ENCODE peak calls at places on chromosomes 6 and 20, in five cellular contexts. W is GM23338, I is IMR-90, Q is sigmoid colon, O is lower lobe of right lung. U is an unnamed sample.

GRCh38 chr20:62898970-62899632 is 27.2 kb downstream of the DIDO1 start:
- DNase-seq in W (no peak), I (no peak), Q (no peak), O (peak), U (no peak)

GRCh38 chr20:600736-601135 is 9.4 kb downstream of the TCF15 start:
- DNase-seq in W (no peak), I (no peak), Q (no peak), O (no peak), U (no peak)

GRCh38 chr6:55886185-55886836 is 10.9 kb upstream of the BMP5 start:
- DNase-seq in W (peak), I (peak), Q (no peak), O (no peak), U (no peak)

GRCh38 chr20:47857142-47857993 is 72.1 kb upstream of the SULF2 start:
- DNase-seq in W (no peak), I (no peak), Q (peak), O (no peak), U (no peak)

GRCh38 chr20:51382986-51383821 is 159.3 kb downstream of the NFATC2 start:
- DNase-seq in W (no peak), I (no peak), Q (peak), O (no peak), U (no peak)

GRCh38 chr20:10492065-10492464 is 57.0 kb downstream of the SLX4IP start:
- DNase-seq in W (no peak), I (peak), Q (no peak), O (no peak), U (peak)

GRCh38 chr6:161949531-161949930 is 675.7 kb upstream of the AGPAT4 start:
- DNase-seq in W (no peak), I (no peak), Q (no peak), O (no peak), U (peak)

GRCh38 chr20:41734506-41734945 is 116.3 kb upstream of the CHD6 start:
- DNase-seq in W (peak), I (peak), Q (no peak), O (peak), U (peak)

GRCh38 chr6:3882865-3883264 is 33.7 kb downstream of the FAM50B start:
- DNase-seq in W (no peak), I (peak), Q (no peak), O (no peak), U (no peak)

GRCh38 chr6:29834564-29835436 is 7.2 kb downstream of the HLA-G start:
- DNase-seq in W (peak), I (no peak), Q (no peak), O (no peak), U (no peak)

GRCh38 chr6:31495580-31495979 is 2.4 kb upstream of the MICB start:
- DNase-seq in W (no peak), I (peak), Q (no peak), O (no peak), U (peak)

GRCh38 chr6:2480267-2480966 is 235.0 kb upstream of the GMDS start:
- DNase-seq in W (no peak), I (no peak), Q (no peak), O (no peak), U (no peak)
- H3K27ac ChIP-seq in W (no peak), I (no peak), Q (no peak), O (no peak), U (no peak)

DNA sequence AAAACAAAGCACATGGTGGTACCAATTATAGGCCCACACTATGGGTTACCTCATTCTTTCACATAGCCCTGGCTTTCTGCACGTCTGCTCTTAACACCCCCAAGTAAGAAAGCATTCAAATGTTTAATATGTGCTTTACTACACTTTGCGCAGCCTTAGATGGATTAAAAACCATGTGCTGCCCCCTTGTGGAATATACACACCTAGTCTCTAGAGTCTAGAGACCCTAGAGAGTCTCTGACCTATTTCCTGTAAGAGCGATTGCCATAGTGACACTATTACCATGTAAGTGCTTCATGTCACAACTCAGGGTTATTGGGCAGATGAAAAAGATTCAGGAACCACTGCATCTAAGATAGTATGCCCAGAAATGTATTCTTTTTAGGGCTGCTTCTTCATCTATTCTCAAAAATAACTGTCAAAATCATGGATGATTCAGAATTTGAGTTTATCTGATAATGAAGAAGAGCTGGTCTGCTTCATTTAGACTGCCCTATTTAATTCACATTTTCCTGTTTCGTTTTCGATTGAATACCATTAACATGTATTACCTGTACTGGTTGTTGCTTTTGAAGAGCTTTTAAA is 186.3 kb downstream of the ADGB start:
- DNase-seq in W (peak), I (peak), Q (no peak), O (no peak), U (peak)
- TF ChIP-seq CTCF in W (peak), I (peak), Q (no peak), O (peak), U (peak)

GRCh38 chr6:37218501-37218900 is 39.1 kb upstream of the TBC1D22B start:
- DNase-seq in W (no peak), I (no peak), Q (no peak), O (no peak), U (no peak)

GRCh38 chr6:37222125-37222967 is 35.2 kb upstream of the TBC1D22B start:
- DNase-seq in W (peak), I (peak), Q (peak), O (peak), U (peak)

GRCh38 chr6:37225350-37226169 is 32.0 kb upstream of the TBC1D22B start:
- DNase-seq in W (no peak), I (no peak), Q (no peak), O (no peak), U (no peak)

GRCh38 chr6:37221585-37222124 is 35.9 kb upstream of the TBC1D22B start:
- DNase-seq in W (no peak), I (no peak), Q (no peak), O (no peak), U (no peak)

GRCh38 chr6:37222992-37223391 is 34.6 kb upstream of the TBC1D22B start:
- DNase-seq in W (no peak), I (no peak), Q (no peak), O (no peak), U (no peak)
- H3K4me3 ChIP-seq in W (peak), I (peak), Q (peak), O (peak), U (peak)

DNA sequence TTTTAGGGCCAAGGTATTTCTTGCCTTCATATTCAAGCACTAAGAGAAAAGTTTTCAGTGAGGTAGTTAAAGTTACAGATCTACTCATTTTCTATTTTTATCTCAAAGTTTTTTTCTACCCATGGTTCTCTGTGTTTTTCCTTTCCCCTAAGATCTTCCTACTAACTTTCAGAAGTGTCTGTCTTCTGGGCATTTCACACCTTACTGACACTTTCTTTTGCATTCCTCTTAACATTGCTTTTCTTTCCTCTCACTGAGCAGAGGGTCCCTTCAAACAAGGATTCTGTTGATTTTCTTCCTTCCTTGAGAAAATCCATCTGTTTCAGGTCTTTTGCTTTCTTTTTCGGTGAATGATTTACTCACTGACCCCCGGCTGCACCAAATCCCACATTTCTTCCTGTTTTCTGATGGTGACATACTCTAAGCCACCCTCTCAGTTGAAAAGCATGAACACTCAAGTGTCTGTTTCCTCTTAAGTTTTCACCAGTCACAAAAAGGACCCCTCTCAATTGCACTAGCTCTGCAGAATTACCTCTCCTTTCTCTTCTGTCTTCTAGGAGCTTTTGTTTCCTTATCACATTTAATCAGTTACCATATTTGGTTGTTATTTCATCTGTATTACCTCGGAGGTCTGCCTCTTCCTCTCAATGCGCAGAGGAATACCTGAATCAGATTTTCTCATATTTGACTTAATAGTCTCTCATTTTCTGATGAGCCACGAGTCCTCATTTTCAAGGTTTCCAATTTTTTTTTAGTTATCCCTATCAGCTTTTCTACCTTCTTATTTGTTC is 73.5 kb upstream of the RNF217 start:
- DNase-seq in W (no peak), I (peak), Q (no peak), O (no peak), U (no peak)
- H3K27ac ChIP-seq in W (no peak), I (no peak), Q (no peak), O (no peak), U (peak)

DNA sequence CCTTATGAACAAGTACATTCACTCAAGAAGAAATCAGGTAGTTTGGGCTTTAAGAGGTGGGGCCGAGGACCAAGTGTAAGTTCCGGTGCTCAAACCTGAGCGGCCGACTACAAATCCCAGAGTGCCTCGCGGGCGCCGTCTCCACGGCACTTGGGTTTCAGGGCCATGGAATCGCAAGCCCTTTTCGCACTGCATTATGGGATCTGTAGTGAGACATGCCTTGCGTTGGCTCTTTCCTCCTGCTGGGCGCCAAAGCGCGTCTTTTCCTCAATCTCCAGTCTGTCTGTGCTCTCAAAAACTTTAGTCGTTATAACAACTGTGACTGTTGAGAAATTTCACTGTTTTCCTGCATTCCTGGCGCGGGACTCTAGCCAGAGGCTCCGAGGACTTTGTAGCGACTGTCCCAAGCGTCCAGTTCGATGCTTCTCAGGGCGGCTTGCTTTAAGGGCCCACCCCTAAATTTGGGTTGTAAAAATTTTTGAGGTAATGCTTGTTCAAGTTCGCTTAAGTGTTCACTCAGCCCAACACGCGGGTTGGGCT is 408 bp upstream of the FBXO9 start:
- DNase-seq in W (peak), I (peak), Q (peak), O (peak), U (peak)
- TF ChIP-seq CTCF in W (no peak), I (peak), Q (no peak), O (peak), U (peak)

DNA sequence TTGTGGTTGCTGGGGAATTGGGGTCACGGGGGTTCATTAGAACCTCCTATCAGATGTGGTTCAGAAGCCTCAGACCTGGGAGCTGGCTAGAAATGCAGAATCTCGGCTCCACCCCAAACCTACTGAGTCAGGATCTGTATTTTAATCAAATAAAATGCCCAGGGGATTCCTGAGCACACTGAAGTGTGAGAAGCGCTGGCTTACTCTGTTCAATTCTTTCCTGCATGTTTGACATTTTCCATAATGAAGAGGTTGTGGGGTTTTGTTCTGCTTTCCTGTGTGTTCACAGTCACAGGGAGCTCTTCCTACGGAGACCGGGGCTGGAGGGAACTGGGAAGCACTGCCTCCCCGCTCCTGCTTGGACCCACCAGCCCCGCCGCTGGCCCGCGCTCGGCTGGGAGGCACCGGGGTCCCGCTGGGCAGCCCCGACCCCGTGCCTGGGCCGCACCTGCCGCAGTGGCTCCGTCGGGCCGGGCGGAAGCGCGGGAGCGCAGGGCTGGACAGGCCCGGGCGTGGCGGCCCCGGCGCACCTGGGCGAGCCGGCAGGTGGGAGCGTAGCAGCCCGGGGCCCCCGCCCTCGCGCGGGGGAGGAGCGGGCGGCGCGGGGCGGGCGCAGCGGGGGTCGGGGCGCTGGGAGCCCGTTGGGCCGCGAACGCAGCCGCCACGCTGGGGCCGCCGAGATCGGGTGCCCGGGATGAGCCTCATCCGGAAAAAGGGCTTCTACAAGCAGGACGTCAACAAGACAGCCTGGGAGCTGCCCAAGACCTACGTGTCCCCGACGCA is at the start of gene MAPK13:
- DNase-seq in W (peak), I (peak), Q (no peak), O (peak), U (no peak)
- H3K4me3 ChIP-seq in W (peak), I (peak), Q (peak), O (peak), U (peak)

GRCh38 chr6:110877154-110877564 is 2.6 kb downstream of the AMD1 start:
- DNase-seq in W (no peak), I (peak), Q (no peak), O (no peak), U (no peak)

GRCh38 chr6:110873981-110874879 is at the start of gene AMD1:
- DNase-seq in W (peak), I (peak), Q (peak), O (peak), U (peak)

GRCh38 chr6:110876170-110876773 is 1.7 kb downstream of the AMD1 start:
- DNase-seq in W (peak), I (peak), Q (peak), O (peak), U (peak)

GRCh38 chr6:110874880-110875547 is 429 bp downstream of the AMD1 start:
- DNase-seq in W (no peak), I (no peak), Q (peak), O (peak), U (no peak)

DNA sequence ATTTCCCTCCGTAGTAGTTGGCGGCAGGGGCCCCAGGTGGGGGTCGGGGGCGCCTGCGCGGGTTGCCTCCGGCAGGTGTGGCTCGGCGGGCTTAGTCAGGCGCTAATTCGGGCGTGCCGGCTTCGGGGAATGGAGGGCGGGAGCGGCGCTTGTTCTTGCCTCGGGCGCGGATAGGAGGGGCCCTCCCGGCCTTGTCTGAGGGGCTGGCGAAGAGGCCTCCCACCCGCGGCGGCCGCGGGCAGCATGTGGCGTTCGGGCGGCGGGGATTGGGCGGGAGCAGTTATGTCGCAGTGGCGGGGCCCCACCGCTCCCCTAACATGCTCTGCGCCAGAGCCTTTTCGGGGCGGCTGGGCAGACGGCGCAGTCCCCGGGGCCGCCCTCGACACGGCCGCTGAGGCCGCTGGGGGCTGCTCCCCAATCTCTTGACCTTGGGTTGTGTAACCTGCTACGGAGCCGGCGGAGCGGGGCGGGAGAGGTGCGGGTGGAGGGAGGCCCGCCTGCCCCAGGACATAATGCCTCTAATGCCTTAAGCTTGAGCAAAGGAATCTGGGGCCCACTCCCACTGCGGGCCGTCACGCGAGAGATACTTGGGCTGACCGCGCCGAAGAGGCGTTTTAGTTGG is 1.1 kb downstream of the AMD1 start:
- DNase-seq in W (peak), I (no peak), Q (peak), O (peak), U (no peak)
- H3K27ac ChIP-seq in W (peak), I (peak), Q (peak), O (peak), U (peak)

DNA sequence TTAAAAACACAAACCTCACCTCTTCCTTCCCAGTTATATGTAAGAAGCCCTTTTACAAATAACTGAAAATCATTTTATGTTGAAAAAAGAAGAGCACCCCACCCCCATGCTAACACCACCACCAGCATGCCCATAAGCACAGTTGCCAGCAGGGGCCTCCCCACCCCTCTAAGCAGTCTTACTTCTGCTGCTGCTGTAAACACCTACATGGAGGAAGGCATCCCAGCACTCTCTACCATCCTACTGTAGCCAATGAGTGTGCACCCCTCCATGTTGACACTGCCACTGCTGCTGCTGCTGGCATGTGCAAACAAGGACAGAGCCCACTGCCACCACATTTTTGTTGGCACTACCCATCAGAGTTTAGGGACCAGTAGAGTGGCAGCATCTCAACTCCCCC is 49.6 kb upstream of the PHIP start:
- DNase-seq in W (peak), I (no peak), Q (no peak), O (peak), U (no peak)
- TF ChIP-seq CTCF in W (no peak), I (no peak), Q (no peak), O (no peak), U (peak)

DNA sequence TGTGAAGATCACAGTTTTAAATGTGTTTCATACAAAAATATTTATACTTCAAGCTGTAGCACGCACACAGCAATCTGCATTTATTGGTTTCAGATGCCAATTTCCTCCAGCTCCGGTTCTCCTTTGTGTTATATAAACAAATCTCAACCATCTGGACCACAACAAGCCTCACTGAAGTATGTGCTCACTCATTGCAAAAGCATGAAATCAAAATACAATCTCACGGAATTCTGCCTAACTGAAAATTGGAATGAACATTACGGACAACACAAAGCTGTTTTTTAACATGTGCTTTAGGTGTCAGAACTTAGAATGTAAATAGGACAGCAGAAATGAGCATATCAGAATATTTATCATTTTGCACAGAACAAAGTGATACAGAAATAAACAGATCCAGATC is 38.0 kb downstream of the RCAN2 start:
- DNase-seq in W (no peak), I (peak), Q (no peak), O (no peak), U (peak)
- H3K4me3 ChIP-seq in W (no peak), I (no peak), Q (no peak), O (no peak), U (no peak)

GRCh38 chr6:447381-448165 is 56.0 kb downstream of the IRF4 start:
- DNase-seq in W (no peak), I (no peak), Q (no peak), O (no peak), U (no peak)
- H3K27ac ChIP-seq in W (no peak), I (no peak), Q (no peak), O (no peak), U (no peak)

U was measured in brain microvascular endothelial cell.